ENCODE peak calls at places on chromosomes 5 and 9, in seven cellular contexts. One of them, this sample, is unnamed.

GRCh38 chr5:79971156-79971555 is 19.9 kb downstream of the MTX3 start:
- DNase-seq in H9: no peak
- DNase-seq in trophoblast cell: no peak
- DNase-seq in mesendoderm: no peak
- DNase-seq in IMR-90: peak; percentile 88
- DNase-seq in neuronal stem cell: no peak
- DNase-seq in H1: no peak
- DNase-seq in this sample: no peak

GRCh38 chr5:28903643-28904042 is 1865.3 kb upstream of the CDH9 start:
- DNase-seq in H9: no peak
- DNase-seq in trophoblast cell: no peak
- DNase-seq in mesendoderm: no peak
- DNase-seq in IMR-90: no peak
- DNase-seq in neuronal stem cell: no peak
- DNase-seq in H1: no peak
- DNase-seq in this sample: no peak

GRCh38 chr5:110258460-110258859 is 468.0 kb downstream of the TMEM232 start:
- DNase-seq in H9: no peak
- DNase-seq in trophoblast cell: peak; percentile 19
- DNase-seq in mesendoderm: no peak
- DNase-seq in IMR-90: no peak
- DNase-seq in neuronal stem cell: peak; percentile 65
- DNase-seq in H1: no peak
- DNase-seq in this sample: peak; percentile 88

GRCh38 chr9:137975527-137975913 is 97.9 kb downstream of the CACNA1B start:
- DNase-seq in H9: no peak
- DNase-seq in trophoblast cell: no peak
- DNase-seq in mesendoderm: no peak
- DNase-seq in IMR-90: no peak
- DNase-seq in neuronal stem cell: no peak
- DNase-seq in H1: no peak
- DNase-seq in this sample: no peak

GRCh38 chr5:80990971-80991370 is 30.8 kb downstream of the RASGRF2 start:
- DNase-seq in H9: peak; percentile 80
- DNase-seq in trophoblast cell: peak; percentile 91
- DNase-seq in mesendoderm: peak; percentile 96
- DNase-seq in IMR-90: no peak
- DNase-seq in neuronal stem cell: no peak
- DNase-seq in H1: peak; percentile 34
- DNase-seq in this sample: no peak

GRCh38 chr5:27137329-27137728 is 98.9 kb upstream of the CDH9 start:
- DNase-seq in H9: no peak
- DNase-seq in trophoblast cell: no peak
- DNase-seq in mesendoderm: no peak
- DNase-seq in IMR-90: no peak
- DNase-seq in neuronal stem cell: no peak
- DNase-seq in H1: no peak
- DNase-seq in this sample: no peak

GRCh38 chr5:60586307-60586901 is 113.6 kb downstream of the DEPDC1B start:
- DNase-seq in H9: no peak
- DNase-seq in trophoblast cell: peak; percentile 38
- DNase-seq in mesendoderm: peak; percentile 5
- DNase-seq in IMR-90: peak; percentile 50
- DNase-seq in neuronal stem cell: no peak
- DNase-seq in H1: no peak
- DNase-seq in this sample: peak; percentile 61

GRCh38 chr5:55300890-55301289 is 6.6 kb downstream of the DHX29 start:
- DNase-seq in H9: no peak
- DNase-seq in trophoblast cell: no peak
- DNase-seq in mesendoderm: no peak
- DNase-seq in IMR-90: no peak
- DNase-seq in neuronal stem cell: no peak
- DNase-seq in H1: no peak
- DNase-seq in this sample: no peak

GRCh38 chr9:91374939-91375338 is 13.2 kb upstream of the AUH start:
- DNase-seq in H9: no peak
- DNase-seq in trophoblast cell: no peak
- DNase-seq in mesendoderm: no peak
- DNase-seq in IMR-90: peak; percentile 93
- DNase-seq in neuronal stem cell: no peak
- DNase-seq in H1: no peak
- DNase-seq in this sample: peak; percentile 70

GRCh38 chr5:64165500-64166200 is at the start of gene RNF180:
- DNase-seq in H9: peak; percentile 71
- DNase-seq in trophoblast cell: peak; percentile 35
- DNase-seq in mesendoderm: peak; percentile 72
- DNase-seq in IMR-90: no peak
- DNase-seq in neuronal stem cell: peak; percentile 39
- DNase-seq in H1: no peak
- DNase-seq in this sample: peak; percentile 44

GRCh38 chr5:54743997-54744788 is 226.6 kb downstream of the SNX18 start:
- DNase-seq in H9: no peak
- DNase-seq in trophoblast cell: peak; percentile 22
- DNase-seq in mesendoderm: peak; percentile 78
- DNase-seq in IMR-90: peak; percentile 99
- DNase-seq in neuronal stem cell: no peak
- DNase-seq in H1: no peak
- DNase-seq in this sample: peak; percentile 98

GRCh38 chr5:147906326-147907095 is at the start of gene C5orf46:
- DNase-seq in H9: no peak
- DNase-seq in trophoblast cell: peak; percentile 86
- DNase-seq in mesendoderm: no peak
- DNase-seq in IMR-90: peak; percentile 57
- DNase-seq in neuronal stem cell: no peak
- DNase-seq in H1: no peak
- DNase-seq in this sample: peak; percentile 47

GRCh38 chr9:136494531-136495215 is 11.8 kb upstream of the SEC16A start:
- DNase-seq in H9: no peak
- DNase-seq in trophoblast cell: no peak
- DNase-seq in mesendoderm: no peak
- DNase-seq in IMR-90: no peak
- DNase-seq in neuronal stem cell: no peak
- DNase-seq in H1: no peak
- DNase-seq in this sample: no peak

GRCh38 chr9:123660691-123661090 is 269.2 kb downstream of the DENND1A start:
- DNase-seq in H9: no peak
- DNase-seq in trophoblast cell: peak; percentile 78
- DNase-seq in mesendoderm: no peak
- DNase-seq in IMR-90: no peak
- DNase-seq in neuronal stem cell: no peak
- DNase-seq in H1: no peak
- DNase-seq in this sample: no peak

DNA sequence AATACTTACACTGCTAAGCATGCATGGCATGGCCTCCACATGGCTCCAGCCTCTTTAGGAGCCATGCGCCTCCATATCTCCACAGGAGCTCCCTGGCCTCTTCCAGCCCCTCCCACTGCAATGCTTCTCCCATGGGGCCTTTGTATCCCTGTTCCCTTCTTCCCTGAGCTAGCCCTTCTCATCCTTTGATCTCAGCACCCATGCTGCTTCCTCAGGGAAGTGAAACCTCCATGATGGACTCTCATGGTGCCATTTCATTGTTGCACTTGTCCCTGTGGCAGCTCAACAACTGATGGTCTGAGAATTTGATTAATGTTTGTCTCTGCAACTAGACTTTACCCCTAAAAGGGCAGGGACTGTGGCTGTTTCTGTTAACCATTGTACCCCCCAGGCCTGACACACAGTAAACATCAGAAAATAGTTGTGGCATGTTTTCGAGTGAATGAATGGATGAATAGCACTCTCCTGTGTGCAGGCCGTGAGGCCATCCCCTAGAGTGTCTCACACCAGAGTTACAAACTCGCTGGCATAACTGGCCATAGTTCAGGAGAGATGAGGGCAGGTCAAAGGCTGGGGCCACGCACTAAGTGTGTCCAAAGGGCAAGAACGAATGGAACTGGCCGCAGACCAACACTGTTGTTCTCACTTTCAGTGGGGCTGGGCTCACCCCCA is 6.6 kb downstream of the IDNK start:
- DNase-seq in H9: no peak
- DNase-seq in trophoblast cell: peak; percentile 94
- DNase-seq in mesendoderm: no peak
- DNase-seq in IMR-90: no peak
- DNase-seq in neuronal stem cell: no peak
- DNase-seq in H1: no peak
- DNase-seq in this sample: no peak
- H2BK120ac ChIP-seq in H9: no peak overlapping the region
- H2BK120ac ChIP-seq in trophoblast cell: no peak overlapping the region
- H2BK120ac ChIP-seq in mesendoderm: no peak overlapping the region
- H2BK120ac ChIP-seq in IMR-90: no peak overlapping the region
- H2BK120ac ChIP-seq in neuronal stem cell: no peak overlapping the region
- H2BK120ac ChIP-seq in H1: no peak overlapping the region
- H2BK120ac ChIP-seq in this sample: no peak overlapping the region

GRCh38 chr5:20223451-20223850 is 235.5 kb upstream of the CDH18 start:
- DNase-seq in H9: no peak
- DNase-seq in trophoblast cell: no peak
- DNase-seq in mesendoderm: no peak
- DNase-seq in IMR-90: no peak
- DNase-seq in neuronal stem cell: no peak
- DNase-seq in H1: no peak
- DNase-seq in this sample: no peak
- H3K23ac ChIP-seq in H9: no peak overlapping the region
- H3K23ac ChIP-seq in trophoblast cell: no peak overlapping the region
- H3K23ac ChIP-seq in mesendoderm: no peak overlapping the region
- H3K23ac ChIP-seq in IMR-90: no peak overlapping the region
- H3K23ac ChIP-seq in neuronal stem cell: no peak overlapping the region
- H3K23ac ChIP-seq in H1: no peak overlapping the region
- H3K23ac ChIP-seq in this sample: no peak overlapping the region

DNA sequence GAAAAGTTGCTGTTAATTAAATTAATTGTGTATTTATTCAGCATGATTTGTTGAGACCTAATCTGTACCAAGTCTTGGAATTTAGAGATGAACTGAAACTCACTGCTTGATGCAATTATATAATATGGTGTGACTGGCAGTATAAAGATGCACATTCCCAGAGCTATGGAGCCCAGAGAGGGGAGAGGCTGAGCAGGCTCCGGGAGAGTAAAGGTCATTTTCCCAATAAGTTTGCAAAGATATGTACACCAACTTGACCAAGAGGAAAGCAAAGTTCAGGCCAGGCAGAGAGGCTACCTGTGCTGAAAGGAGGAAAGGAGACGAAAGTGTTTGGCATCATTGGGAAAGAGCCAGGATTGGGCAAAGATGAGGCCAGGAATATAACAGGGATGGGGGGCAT is 271.7 kb upstream of the KLF4 start:
- DNase-seq in H9: no peak
- DNase-seq in trophoblast cell: no peak
- DNase-seq in mesendoderm: no peak
- DNase-seq in IMR-90: no peak
- DNase-seq in neuronal stem cell: no peak
- DNase-seq in H1: no peak
- DNase-seq in this sample: no peak
- H2BK120ac ChIP-seq in H9: no peak overlapping the region
- H2BK120ac ChIP-seq in trophoblast cell: no peak overlapping the region
- H2BK120ac ChIP-seq in mesendoderm: no peak overlapping the region
- H2BK120ac ChIP-seq in IMR-90: no peak overlapping the region
- H2BK120ac ChIP-seq in neuronal stem cell: no peak overlapping the region
- H2BK120ac ChIP-seq in H1: no peak overlapping the region
- H2BK120ac ChIP-seq in this sample: no peak overlapping the region

GRCh38 chr5:154860123-154860522 is 1.7 kb downstream of the CNOT8 start:
- DNase-seq in H9: no peak
- DNase-seq in trophoblast cell: peak; percentile 82
- DNase-seq in mesendoderm: peak; percentile 74
- DNase-seq in IMR-90: peak; percentile 77
- DNase-seq in neuronal stem cell: no peak
- DNase-seq in H1: no peak
- DNase-seq in this sample: peak; percentile 77
- H3K23ac ChIP-seq in H9: no peak overlapping the region
- H3K23ac ChIP-seq in trophoblast cell: no peak overlapping the region
- H3K23ac ChIP-seq in mesendoderm: no peak overlapping the region
- H3K23ac ChIP-seq in IMR-90: peak overlapping the region; percentile 77
- H3K23ac ChIP-seq in neuronal stem cell: no peak overlapping the region
- H3K23ac ChIP-seq in H1: no peak overlapping the region
- H3K23ac ChIP-seq in this sample: no peak overlapping the region

GRCh38 chr5:6715758-6716633 is 2.8 kb downstream of the TENT4A start:
- DNase-seq in H9: no peak
- DNase-seq in trophoblast cell: peak; percentile 90
- DNase-seq in mesendoderm: no peak
- DNase-seq in IMR-90: no peak
- DNase-seq in neuronal stem cell: no peak
- DNase-seq in H1: no peak
- DNase-seq in this sample: no peak

GRCh38 chr5:6713274-6714181 is at the start of gene TENT4A:
- DNase-seq in H9: no peak
- DNase-seq in trophoblast cell: peak; percentile 29
- DNase-seq in mesendoderm: no peak
- DNase-seq in IMR-90: no peak
- DNase-seq in neuronal stem cell: no peak
- DNase-seq in H1: no peak
- DNase-seq in this sample: no peak

GRCh38 chr5:6716634-6717149 is 3.5 kb downstream of the TENT4A start:
- DNase-seq in H9: no peak
- DNase-seq in trophoblast cell: no peak
- DNase-seq in mesendoderm: no peak
- DNase-seq in IMR-90: no peak
- DNase-seq in neuronal stem cell: no peak
- DNase-seq in H1: no peak
- DNase-seq in this sample: no peak

GRCh38 chr5:6714221-6715041 is 1.2 kb downstream of the TENT4A start:
- DNase-seq in H9: no peak
- DNase-seq in trophoblast cell: peak; percentile 25
- DNase-seq in mesendoderm: no peak
- DNase-seq in IMR-90: no peak
- DNase-seq in neuronal stem cell: no peak
- DNase-seq in H1: no peak
- DNase-seq in this sample: no peak

GRCh38 chr5:6715271-6715670 is 2.0 kb downstream of the TENT4A start:
- DNase-seq in H9: no peak
- DNase-seq in trophoblast cell: no peak
- DNase-seq in mesendoderm: no peak
- DNase-seq in IMR-90: no peak
- DNase-seq in neuronal stem cell: no peak
- DNase-seq in H1: no peak
- DNase-seq in this sample: no peak
- H2BK120ac ChIP-seq in H9: no peak overlapping the region
- H2BK120ac ChIP-seq in trophoblast cell: no peak overlapping the region
- H2BK120ac ChIP-seq in mesendoderm: no peak overlapping the region
- H2BK120ac ChIP-seq in IMR-90: no peak overlapping the region
- H2BK120ac ChIP-seq in neuronal stem cell: no peak overlapping the region
- H2BK120ac ChIP-seq in H1: no peak overlapping the region
- H2BK120ac ChIP-seq in this sample: no peak overlapping the region

GRCh38 chr9:68697846-68698245 is 7.2 kb upstream of the PIP5K1B start:
- DNase-seq in H9: no peak
- DNase-seq in trophoblast cell: no peak
- DNase-seq in mesendoderm: peak; percentile 6
- DNase-seq in IMR-90: no peak
- DNase-seq in neuronal stem cell: no peak
- DNase-seq in H1: no peak
- DNase-seq in this sample: no peak
- H3K23ac ChIP-seq in H9: no peak overlapping the region
- H3K23ac ChIP-seq in trophoblast cell: no peak overlapping the region
- H3K23ac ChIP-seq in mesendoderm: no peak overlapping the region
- H3K23ac ChIP-seq in IMR-90: no peak overlapping the region
- H3K23ac ChIP-seq in neuronal stem cell: no peak overlapping the region
- H3K23ac ChIP-seq in H1: no peak overlapping the region
- H3K23ac ChIP-seq in this sample: no peak overlapping the region

GRCh38 chr9:18755263-18755662 is 277.7 kb downstream of the SAXO1 start:
- DNase-seq in H9: no peak
- DNase-seq in trophoblast cell: no peak
- DNase-seq in mesendoderm: no peak
- DNase-seq in IMR-90: no peak
- DNase-seq in neuronal stem cell: no peak
- DNase-seq in H1: no peak
- DNase-seq in this sample: no peak
- H2BK120ac ChIP-seq in H9: no peak overlapping the region
- H2BK120ac ChIP-seq in trophoblast cell: no peak overlapping the region
- H2BK120ac ChIP-seq in mesendoderm: no peak overlapping the region
- H2BK120ac ChIP-seq in IMR-90: no peak overlapping the region
- H2BK120ac ChIP-seq in neuronal stem cell: no peak overlapping the region
- H2BK120ac ChIP-seq in H1: no peak overlapping the region
- H2BK120ac ChIP-seq in this sample: no peak overlapping the region

GRCh38 chr5:135705230-135705631 is 126.4 kb upstream of the CXCL14 start:
- DNase-seq in H9: no peak
- DNase-seq in trophoblast cell: no peak
- DNase-seq in mesendoderm: no peak
- DNase-seq in IMR-90: peak; percentile 2
- DNase-seq in neuronal stem cell: no peak
- DNase-seq in H1: no peak
- DNase-seq in this sample: peak; percentile 27
- H3K23ac ChIP-seq in H9: no peak overlapping the region
- H3K23ac ChIP-seq in trophoblast cell: no peak overlapping the region
- H3K23ac ChIP-seq in mesendoderm: no peak overlapping the region
- H3K23ac ChIP-seq in IMR-90: no peak overlapping the region
- H3K23ac ChIP-seq in neuronal stem cell: no peak overlapping the region
- H3K23ac ChIP-seq in H1: no peak overlapping the region
- H3K23ac ChIP-seq in this sample: no peak overlapping the region